ENCODE peak calls at places on chromosome 11, in six cellular contexts. Z, C, T, X, Q and V are unnamed samples.

GRCh38 chr11:21975242-21975641 is 217.6 kb upstream of the ANO5 start:
- DNase-seq in Z (peak), C (no peak), T (no peak), X (no peak), Q (no peak), V (no peak)

GRCh38 chr11:111833524-111833923 is 37.9 kb downstream of the ALG9 start:
- DNase-seq in Z (no peak), C (no peak), T (no peak), X (no peak), Q (no peak), V (no peak)

GRCh38 chr11:20611445-20611844 is 12.0 kb downstream of the SLC6A5 start:
- DNase-seq in Z (no peak), C (no peak), T (no peak), X (no peak), Q (no peak), V (no peak)

GRCh38 chr11:81005595-81005994 is 1564.8 kb upstream of the TENM4 start:
- DNase-seq in Z (no peak), C (no peak), T (no peak), X (no peak), Q (no peak), V (no peak)

GRCh38 chr11:110463153-110463552 is 33.4 kb downstream of the FDX1 start:
- DNase-seq in Z (peak), C (peak), T (no peak), X (peak), Q (peak), V (no peak)

GRCh38 chr11:15707971-15708370 is 593.2 kb downstream of the INSC start:
- DNase-seq in Z (peak), C (peak), T (no peak), X (peak), Q (peak), V (no peak)

GRCh38 chr11:1935156-1936071 is 11.7 kb upstream of the MRPL23 start:
- DNase-seq in Z (no peak), C (no peak), T (peak), X (peak), Q (no peak), V (peak)

GRCh38 chr11:74312321-74312720 is 881 bp upstream of the P4HA3 start:
- DNase-seq in Z (no peak), C (no peak), T (no peak), X (no peak), Q (no peak), V (no peak)

GRCh38 chr11:31355131-31355530 is 14.4 kb downstream of the DCDC1 start:
- DNase-seq in Z (no peak), C (no peak), T (no peak), X (no peak), Q (no peak), V (no peak)

GRCh38 chr11:125945797-125946520 is at the start of gene VSIG10L2:
- DNase-seq in Z (no peak), C (no peak), T (no peak), X (no peak), Q (no peak), V (no peak)

GRCh38 chr11:28767574-28767973 is 659.4 kb downstream of the METTL15 start:
- DNase-seq in Z (no peak), C (no peak), T (no peak), X (no peak), Q (no peak), V (no peak)

GRCh38 chr11:107696140-107696539 is 15.7 kb downstream of the SLN start:
- DNase-seq in Z (no peak), C (no peak), T (no peak), X (no peak), Q (no peak), V (no peak)

GRCh38 chr11:1113405-1114201 is 38.9 kb downstream of the MUC2 start:
- DNase-seq in Z (no peak), C (no peak), T (no peak), X (no peak), Q (no peak), V (no peak)

GRCh38 chr11:20707876-20708275 is 38.5 kb downstream of the NELL1 start:
- DNase-seq in Z (peak), C (no peak), T (no peak), X (no peak), Q (no peak), V (no peak)

DNA sequence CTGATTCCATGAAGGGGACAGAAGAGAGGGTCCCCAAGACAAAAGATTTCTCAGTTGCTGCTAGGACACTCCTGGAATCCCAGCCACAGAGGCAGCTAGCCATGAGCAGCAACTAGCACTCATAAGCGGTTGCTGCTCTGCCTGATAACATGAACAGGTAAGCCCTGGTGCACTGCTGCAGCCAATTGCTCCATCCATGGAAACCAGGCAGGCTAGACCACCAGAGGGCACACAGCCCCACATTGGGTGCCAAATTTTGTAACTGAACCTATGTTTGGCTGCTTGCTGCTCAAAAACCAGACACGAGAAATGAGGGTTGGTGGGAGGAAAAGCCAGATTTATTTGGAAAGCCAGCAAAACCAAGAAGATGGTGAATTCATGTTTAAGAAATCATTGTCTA is 21.9 kb upstream of the QSER1 start:
- DNase-seq in Z (peak), C (no peak), T (no peak), X (peak), Q (peak), V (peak)
- TF ChIP-seq CTCF in Z (peak), C (no peak), T (no peak), X (peak), Q (peak), V (peak)

GRCh38 chr11:46808804-46809431 is 37.2 kb downstream of the CKAP5 start:
- DNase-seq in Z (no peak), C (no peak), T (no peak), X (no peak), Q (no peak), V (no peak)
- TF ChIP-seq CTCF in Z (peak), C (peak), T (no peak), X (no peak), Q (peak), V (no peak)

GRCh38 chr11:57460017-57460755 is at the start of gene RTN4RL2:
- DNase-seq in Z (peak), C (peak), T (peak), X (peak), Q (peak), V (peak)
- TF ChIP-seq CTCF in Z (peak), C (no peak), T (no peak), X (peak), Q (peak), V (no peak)

GRCh38 chr11:68821670-68822069 is 20.0 kb downstream of the CPT1A start:
- DNase-seq in Z (peak), C (no peak), T (no peak), X (no peak), Q (no peak), V (no peak)
- TF ChIP-seq CTCF in Z (peak), C (no peak), T (no peak), X (no peak), Q (peak), V (no peak)

GRCh38 chr11:64629103-64629502 is 38.1 kb downstream of the SLC22A12 start:
- DNase-seq in Z (no peak), C (no peak), T (no peak), X (no peak), Q (no peak), V (no peak)

GRCh38 chr11:64631675-64632074 is 40.7 kb downstream of the SLC22A12 start:
- DNase-seq in Z (no peak), C (no peak), T (no peak), X (no peak), Q (no peak), V (no peak)

GRCh38 chr11:64632237-64632636 is 41.2 kb downstream of the SLC22A12 start:
- DNase-seq in Z (no peak), C (no peak), T (no peak), X (no peak), Q (no peak), V (no peak)

GRCh38 chr11:64628596-64628995 is 37.6 kb downstream of the SLC22A12 start:
- DNase-seq in Z (no peak), C (no peak), T (no peak), X (no peak), Q (no peak), V (no peak)

DNA sequence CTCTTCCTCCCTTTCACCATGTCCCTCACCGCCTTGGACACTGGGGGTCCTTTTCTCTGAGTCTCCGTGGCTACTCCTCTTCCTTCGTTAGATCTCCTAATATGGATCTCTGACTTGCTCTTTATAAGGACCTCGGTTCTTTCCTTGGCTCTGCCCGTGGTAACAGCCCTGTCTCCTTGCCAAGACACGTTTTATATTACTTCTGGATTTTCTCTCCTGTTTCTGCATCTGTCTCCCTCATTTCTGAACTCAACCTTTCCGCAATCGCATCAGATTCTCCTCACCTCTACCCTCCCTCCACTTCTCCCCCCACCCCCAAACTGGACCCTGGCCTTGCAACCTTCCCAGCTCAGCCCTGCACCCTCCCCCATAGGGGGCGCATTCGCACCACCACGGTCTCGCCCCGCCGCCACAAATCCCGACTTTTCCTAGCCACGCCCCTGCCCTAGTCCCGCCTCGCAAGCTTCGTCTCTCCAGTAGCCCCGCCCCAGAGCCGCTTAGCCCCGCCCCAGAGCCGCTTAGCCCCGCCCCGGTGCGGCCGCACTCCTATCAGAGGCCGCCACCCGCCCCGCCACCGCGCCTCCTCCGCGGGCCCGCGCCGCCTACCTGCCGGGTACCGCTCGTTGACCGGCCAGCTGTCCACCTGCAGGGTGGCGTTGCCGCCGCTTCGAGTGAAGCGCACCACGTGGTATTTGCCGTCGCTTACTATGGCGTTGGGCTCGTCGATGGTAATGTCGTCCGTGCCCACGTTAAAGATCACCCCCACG is 39.0 kb downstream of the SLC22A12 start:
- DNase-seq in Z (peak), C (no peak), T (no peak), X (peak), Q (peak), V (no peak)
- TF ChIP-seq CTCF in Z (peak), C (no peak), T (no peak), X (no peak), Q (peak), V (no peak)

DNA sequence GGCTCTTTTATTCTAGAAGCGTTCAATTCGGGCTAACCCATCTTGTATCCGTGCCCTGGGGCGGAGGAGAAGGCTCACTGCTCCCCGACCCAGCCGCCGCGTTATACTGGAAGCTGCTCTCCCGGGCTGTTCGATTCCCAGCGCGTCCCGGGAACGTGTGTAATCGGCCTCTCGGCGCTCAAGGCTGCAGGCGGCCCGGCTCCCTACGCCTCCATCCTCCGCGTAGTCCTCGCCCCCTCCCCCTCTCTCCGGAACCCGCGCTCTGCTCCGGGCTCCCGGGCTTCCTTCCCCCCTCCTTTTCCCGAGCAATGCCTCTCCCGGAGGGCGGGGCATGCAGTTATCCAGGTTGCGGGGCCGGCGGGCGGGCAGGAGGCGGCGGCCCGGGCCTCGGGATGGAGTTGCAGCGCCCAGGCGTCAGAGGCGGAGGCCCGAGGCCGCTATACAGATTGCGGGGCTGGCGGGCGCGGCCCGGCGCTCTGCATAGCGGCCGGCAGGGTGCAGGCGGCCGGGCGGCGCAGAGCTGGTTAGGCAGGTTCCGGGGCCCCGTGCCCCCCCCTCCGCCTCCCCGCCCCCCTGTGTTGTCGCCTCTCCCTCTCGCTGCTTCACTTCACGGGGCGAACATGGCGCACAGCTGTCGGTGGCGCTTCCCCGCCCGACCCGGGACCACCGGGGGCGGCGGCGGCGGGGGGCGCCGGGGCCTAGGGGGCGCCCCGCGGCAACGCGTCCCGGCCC is at the start of gene KMT2A:
- DNase-seq in Z (peak), C (peak), T (peak), X (peak), Q (peak), V (peak)
- TF ChIP-seq CTCF in Z (peak), C (peak), T (no peak), X (no peak), Q (no peak), V (no peak)

GRCh38 chr11:85653048-85653447 is 5.3 kb downstream of the TMEM126A start:
- DNase-seq in Z (no peak), C (no peak), T (no peak), X (no peak), Q (no peak), V (no peak)

GRCh38 chr11:85643255-85643654 is 4.5 kb upstream of the TMEM126A start:
- DNase-seq in Z (no peak), C (no peak), T (no peak), X (peak), Q (no peak), V (no peak)

GRCh38 chr11:85647078-85647477 is 689 bp upstream of the TMEM126A start:
- DNase-seq in Z (no peak), C (no peak), T (no peak), X (no peak), Q (no peak), V (no peak)

GRCh38 chr11:85651118-85651517 is 3.4 kb downstream of the TMEM126A start:
- DNase-seq in Z (no peak), C (no peak), T (no peak), X (no peak), Q (no peak), V (no peak)

DNA sequence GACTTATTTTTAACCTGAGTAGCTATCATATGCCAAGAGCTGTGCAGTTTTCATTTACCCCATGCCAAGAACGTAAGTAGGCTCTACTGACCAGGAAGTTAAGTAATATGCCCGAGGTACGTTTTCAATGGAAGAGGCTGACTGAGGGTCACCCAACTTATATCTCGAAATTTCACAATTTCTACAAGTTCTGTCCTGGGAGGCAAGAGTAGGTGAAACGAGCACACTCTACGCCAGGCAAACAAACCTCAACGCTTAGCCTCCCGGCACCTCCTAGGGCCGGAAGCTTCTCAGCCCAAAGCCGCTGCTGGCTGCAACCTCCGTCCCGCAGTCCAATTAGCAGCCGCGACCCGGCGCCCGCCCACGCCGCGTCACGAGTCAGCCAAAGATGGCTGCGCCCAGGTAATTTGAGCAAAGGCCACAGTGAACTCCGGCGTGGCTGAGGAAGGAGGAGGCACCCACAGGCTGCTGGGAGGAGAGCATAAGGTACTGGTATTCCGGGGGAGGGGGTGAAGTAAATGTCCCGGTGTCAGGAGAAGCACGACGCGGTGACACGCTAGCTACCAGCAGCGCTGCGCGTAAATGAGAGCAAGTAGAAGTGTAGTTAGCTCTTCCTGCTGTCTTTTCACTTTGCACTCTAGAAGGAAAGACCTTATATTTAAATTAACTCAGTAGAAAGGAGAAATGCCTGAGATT is at the start of gene TMEM126A:
- DNase-seq in Z (peak), C (peak), T (peak), X (peak), Q (peak), V (peak)
- TF ChIP-seq CTCF in Z (no peak), C (no peak), T (no peak), X (no peak), Q (no peak), V (no peak)

GRCh38 chr11:64304316-64305072 is 830 bp upstream of the ESRRA start:
- DNase-seq in Z (peak), C (peak), T (peak), X (peak), Q (peak), V (peak)

GRCh38 chr11:64306876-64307622 is 1.7 kb downstream of the ESRRA start:
- DNase-seq in Z (peak), C (no peak), T (no peak), X (no peak), Q (no peak), V (no peak)

GRCh38 chr11:64306563-64306875 is 1.2 kb downstream of the ESRRA start:
- DNase-seq in Z (no peak), C (no peak), T (no peak), X (no peak), Q (no peak), V (no peak)

GRCh38 chr11:64305075-64305690 is at the start of gene ESRRA:
- DNase-seq in Z (peak), C (peak), T (peak), X (peak), Q (peak), V (peak)

GRCh38 chr11:64305691-64306562 is 603 bp downstream of the ESRRA start:
- DNase-seq in Z (peak), C (peak), T (peak), X (peak), Q (peak), V (no peak)
- TF ChIP-seq CTCF in Z (peak), C (no peak), T (no peak), X (peak), Q (peak), V (no peak)

GRCh38 chr11:129732926-129733325 is 82.7 kb upstream of the TMEM45B start:
- DNase-seq in Z (no peak), C (no peak), T (no peak), X (no peak), Q (no peak), V (no peak)
- TF ChIP-seq CTCF in Z (no peak), C (no peak), T (no peak), X (no peak), Q (no peak), V (no peak)

DNA sequence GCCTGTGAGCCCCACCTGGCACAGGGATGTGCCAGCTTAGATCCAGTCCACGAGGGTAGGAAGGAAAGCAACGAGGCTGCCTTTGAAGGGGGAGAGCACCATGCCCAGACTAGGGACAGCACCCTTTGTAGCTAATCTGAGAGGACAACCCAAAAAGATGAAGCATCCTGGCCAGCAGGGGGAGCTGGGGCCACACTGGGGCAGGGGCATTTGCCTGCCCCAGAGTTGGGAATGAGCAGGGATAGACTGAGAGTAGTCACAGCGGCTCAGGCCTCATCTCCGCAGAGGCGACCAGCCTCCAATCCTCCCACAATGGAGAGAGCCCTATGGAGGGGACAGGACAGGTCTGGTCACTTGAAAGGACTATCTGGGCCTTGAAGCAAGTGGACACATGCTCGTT is 16.4 kb downstream of the LMO1 start:
- DNase-seq in Z (no peak), C (no peak), T (no peak), X (no peak), Q (peak), V (no peak)
- TF ChIP-seq CTCF in Z (peak), C (peak), T (no peak), X (peak), Q (peak), V (no peak)